ENCODE peak calls at places on chromosomes 4 and X, in ten cellular contexts. R, U, Z, O, J, N, W, P, L and F are unnamed samples.

GRCh38 chr4:52822583-52823477 is 39.3 kb upstream of the RASL11B start:
- DNase-seq in J (no peak), L (no peak), Z (no peak), P (no peak), O (no peak), U (peak; percentile 81), N (peak; percentile 95), R (no peak), W (peak; percentile 31), F (no peak)

GRCh38 chr4:4866124-4866832 is 6.8 kb downstream of the MSX1 start:
- DNase-seq in R (no peak), Z (no peak), O (no peak), L (no peak), N (no peak), W (no peak), P (no peak), J (peak; percentile 68), U (no peak), F (peak; percentile 54)

GRCh38 chr4:139278956-139279722 is 886 bp downstream of the MGARP start:
- DNase-seq in W (peak; percentile 18), N (no peak), Z (no peak), J (no peak), U (no peak), P (no peak), R (no peak), O (no peak), L (peak; percentile 1), F (peak; percentile 34)

GRCh38 chrX:12269484-12269883 is 131.2 kb downstream of the FRMPD4 start:
- DNase-seq in L (no peak), W (peak; percentile 3), O (no peak), J (no peak), R (no peak), N (no peak), Z (no peak), P (no peak), U (no peak), F (no peak)

GRCh38 chr4:67727124-67727850 is 26.3 kb upstream of the UBA6 start:
- DNase-seq in L (no peak), R (peak; percentile 61), O (no peak), N (peak; percentile 26), P (no peak), Z (no peak), W (peak; percentile 80), J (no peak), U (no peak), F (no peak)

GRCh38 chrX:68808686-68809357 is 20.0 kb upstream of the EFNB1 start:
- DNase-seq in U (no peak), N (no peak), Z (no peak), W (peak; percentile 54), L (no peak), O (no peak), P (no peak), J (no peak), R (no peak), F (no peak)

GRCh38 chrX:121496966-121497365 is 449.6 kb downstream of the GLUD2 start:
- DNase-seq in P (no peak), L (no peak), J (no peak), N (no peak), R (no peak), O (no peak), Z (no peak), U (no peak), W (peak; percentile 8), F (no peak)

GRCh38 chrX:81779701-81780100 is 577.8 kb downstream of the SH3BGRL start:
- DNase-seq in R (no peak), U (no peak), W (no peak), L (no peak), P (no peak), O (no peak), J (no peak), Z (no peak), N (no peak), F (no peak)

GRCh38 chr4:32847466-32847865 is 2127.3 kb downstream of the PCDH7 start:
- DNase-seq in P (no peak), W (peak; percentile 31), N (no peak), L (no peak), R (no peak), Z (no peak), O (no peak), U (no peak), J (no peak), F (peak; percentile 15)

GRCh38 chrX:48498374-48498809 is 10.4 kb upstream of the PORCN start:
- DNase-seq in L (peak; percentile 33), O (no peak), W (peak; percentile 49), U (no peak), P (no peak), J (no peak), R (no peak), N (no peak), Z (no peak), F (no peak)

GRCh38 chrX:20320461-20321159 is 53.9 kb upstream of the RPS6KA3 start:
- DNase-seq in L (no peak), J (no peak), N (no peak), P (no peak), O (no peak), U (no peak), Z (peak; percentile 17), W (no peak), R (no peak), F (no peak)

GRCh38 chr4:22203436-22204011 is 255.0 kb upstream of the KCNIP4 start:
- DNase-seq in L (no peak), R (no peak), N (no peak), W (peak; percentile 27), Z (no peak), O (no peak), P (no peak), U (no peak), J (no peak), F (no peak)

GRCh38 chr4:67700119-67700873 is 659 bp downstream of the UBA6 start:
- DNase-seq in W (peak; percentile 17), R (no peak), L (no peak), P (no peak), J (no peak), O (no peak), N (peak; percentile 3), U (no peak), Z (peak; percentile 40), F (no peak)

GRCh38 chr4:84224522-84224921 is 274.6 kb downstream of the NKX6-1 start:
- DNase-seq in Z (no peak), U (no peak), O (no peak), N (no peak), J (no peak), L (no peak), W (no peak), R (no peak), P (no peak), F (no peak)

GRCh38 chrX:2935364-2935748 is 6.2 kb upstream of the ARSD start:
- DNase-seq in Z (no peak), R (no peak), L (no peak), U (no peak), J (no peak), W (peak; percentile 45), O (no peak), P (no peak), N (no peak), F (no peak)

GRCh38 chr4:2689825-2690700 is 66.1 kb downstream of the TNIP2 start:
- DNase-seq in N (peak; percentile 63), J (no peak), L (no peak), P (no peak), O (no peak), R (no peak), W (no peak), Z (no peak), U (no peak), F (no peak)

GRCh38 chr4:72974694-72975487 is 94.6 kb downstream of the COX18 start:
- DNase-seq in L (no peak), W (peak; percentile 53), O (no peak), P (no peak), J (no peak), U (no peak), R (no peak), N (no peak), Z (no peak), F (peak; percentile 2)

GRCh38 chr4:43778187-43778915 is 670.3 kb downstream of the KCTD8 start:
- DNase-seq in O (no peak), U (no peak), P (no peak), W (no peak), R (no peak), N (no peak), J (no peak), L (no peak), Z (no peak), F (no peak)

GRCh38 chr4:43781125-43781524 is 667.5 kb downstream of the KCTD8 start:
- DNase-seq in Z (no peak), J (no peak), R (no peak), O (no peak), P (no peak), L (no peak), U (no peak), N (no peak), W (no peak), F (no peak)

GRCh38 chr4:43776371-43776770 is 672.2 kb downstream of the KCTD8 start:
- DNase-seq in N (no peak), O (no peak), R (no peak), Z (peak; percentile 4), P (no peak), J (no peak), L (no peak), W (peak; percentile 36), U (no peak), F (no peak)
- TF ChIP-seq CTCF in N (no peak), O (no peak), R (no peak), Z (peak; percentile 5), P (peak; percentile 57), J (peak; percentile 28), L (no peak), W (peak; percentile 13), U (no peak), F (peak; percentile 27)

GRCh38 chr4:10622728-10623127 is 61.8 kb downstream of the CLNK start:
- DNase-seq in U (no peak), R (no peak), L (no peak), Z (peak; percentile 45), P (no peak), J (no peak), N (no peak), O (no peak), W (peak; percentile 39), F (no peak)
- TF ChIP-seq CTCF in U (peak; percentile 6), R (peak; percentile 43), L (no peak), Z (peak; percentile 57), P (peak; percentile 8), J (no peak), N (peak; percentile 57), O (peak; percentile 8), W (peak; percentile 54), F (no peak)

DNA sequence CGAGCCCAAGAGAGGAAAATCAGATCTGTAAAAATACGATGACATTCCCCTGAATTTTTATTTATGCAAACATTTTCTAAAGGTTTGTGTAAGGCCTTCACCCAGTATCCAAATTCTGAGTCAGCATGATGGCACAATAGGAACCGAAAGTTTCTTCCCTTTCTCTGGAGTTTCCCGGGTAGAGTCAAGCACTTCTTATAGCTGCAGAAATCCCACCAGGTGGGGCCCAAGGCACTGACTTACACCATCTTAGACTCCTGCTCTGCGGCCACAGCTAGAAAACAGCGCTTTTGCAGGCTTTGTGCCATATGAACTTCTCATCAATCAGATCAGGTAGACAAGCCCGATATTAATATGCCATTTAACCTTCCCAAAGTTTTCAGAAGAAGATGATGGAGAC is 13.4 kb downstream of the LEF1 start:
- DNase-seq in Z (no peak), O (no peak), R (no peak), N (no peak), J (no peak), W (no peak), L (no peak), U (no peak), P (no peak), F (no peak)
- TF ChIP-seq CTCF in Z (no peak), O (no peak), R (no peak), N (peak; percentile 45), J (peak; percentile 23), W (no peak), L (no peak), U (no peak), P (no peak), F (no peak)

GRCh38 chrX:39652336-39652735 is 445.4 kb downstream of the BCOR start:
- DNase-seq in L (peak; percentile 18), U (no peak), W (peak; percentile 38), J (peak; percentile 34), P (no peak), Z (peak; percentile 24), R (no peak), N (no peak), O (no peak), F (no peak)
- TF ChIP-seq CTCF in L (peak; percentile 24), U (peak; percentile 42), W (peak; percentile 41), J (peak; percentile 30), P (peak; percentile 15), Z (peak; percentile 27), R (peak; percentile 39), N (peak; percentile 28), O (no peak), F (no peak)